ENCODE peak calls at places on chromosomes 3 and 15, in six cellular contexts. One of them, this sample, is unnamed.

GRCh38 chr3:105157766-105158085 is 209.0 kb upstream of the ALCAM start:
- DNase-seq in activated B cell treated with CpG ODN at 0.5 μM for 24 hours: no peak
- DNase-seq in CD14-positive monocyte: no peak
- DNase-seq in left lung: no peak
- DNase-seq in Calu3: no peak
- DNase-seq in A549: no peak
- DNase-seq in this sample: no peak

GRCh38 chr3:64853456-64853855 is 165.7 kb upstream of the ADAMTS9 start:
- DNase-seq in activated B cell treated with CpG ODN at 0.5 μM for 24 hours: no peak
- DNase-seq in CD14-positive monocyte: no peak
- DNase-seq in A549: no peak
- DNase-seq in Calu3: no peak
- DNase-seq in left lung: no peak
- DNase-seq in this sample: no peak

GRCh38 chr15:64287953-64288352 is 68.0 kb downstream of the CSNK1G1 start:
- DNase-seq in CD14-positive monocyte: no peak
- DNase-seq in Calu3: no peak
- DNase-seq in activated B cell treated with CpG ODN at 0.5 μM for 24 hours: no peak
- DNase-seq in left lung: no peak
- DNase-seq in A549: no peak
- DNase-seq in this sample: no peak

GRCh38 chr3:192875971-192876565 is 41.6 kb downstream of the MB21D2 start:
- DNase-seq in A549: no peak
- DNase-seq in left lung: no peak
- DNase-seq in activated B cell treated with CpG ODN at 0.5 μM for 24 hours: no peak
- DNase-seq in CD14-positive monocyte: no peak
- DNase-seq in Calu3: no peak
- DNase-seq in this sample: no peak

GRCh38 chr3:16606398-16606797 is 1.2 kb upstream of the DAZL start:
- DNase-seq in left lung: no peak
- DNase-seq in activated B cell treated with CpG ODN at 0.5 μM for 24 hours: no peak
- DNase-seq in CD14-positive monocyte: no peak
- DNase-seq in A549: no peak
- DNase-seq in Calu3: no peak
- DNase-seq in this sample: peak

GRCh38 chr3:99934984-99935797 is 117.5 kb downstream of the CMSS1 start:
- DNase-seq in activated B cell treated with CpG ODN at 0.5 μM for 24 hours: no peak
- DNase-seq in CD14-positive monocyte: no peak
- DNase-seq in A549: no peak
- DNase-seq in left lung: no peak
- DNase-seq in Calu3: no peak
- DNase-seq in this sample: no peak

GRCh38 chr3:76643620-76644019 is 396.3 kb upstream of the ROBO2 start:
- DNase-seq in left lung: no peak
- DNase-seq in CD14-positive monocyte: no peak
- DNase-seq in Calu3: no peak
- DNase-seq in activated B cell treated with CpG ODN at 0.5 μM for 24 hours: no peak
- DNase-seq in A549: no peak
- DNase-seq in this sample: no peak

GRCh38 chr3:115571413-115571812 is 51.9 kb upstream of the GAP43 start:
- DNase-seq in Calu3: no peak
- DNase-seq in CD14-positive monocyte: no peak
- DNase-seq in A549: no peak
- DNase-seq in activated B cell treated with CpG ODN at 0.5 μM for 24 hours: no peak
- DNase-seq in left lung: no peak
- DNase-seq in this sample: no peak

GRCh38 chr3:112633191-112633590 is 7.8 kb downstream of the CCDC80 start:
- DNase-seq in Calu3: no peak
- DNase-seq in left lung: no peak
- DNase-seq in A549: no peak
- DNase-seq in CD14-positive monocyte: no peak
- DNase-seq in activated B cell treated with CpG ODN at 0.5 μM for 24 hours: no peak
- DNase-seq in this sample: no peak

GRCh38 chr3:149245738-149246451 is 24.3 kb upstream of the CP start:
- DNase-seq in CD14-positive monocyte: no peak
- DNase-seq in left lung: no peak
- DNase-seq in A549: no peak
- DNase-seq in activated B cell treated with CpG ODN at 0.5 μM for 24 hours: no peak
- DNase-seq in Calu3: peak
- DNase-seq in this sample: no peak

GRCh38 chr15:53634517-53635106 is 124.9 kb downstream of the WDR72 start:
- DNase-seq in A549: no peak
- DNase-seq in left lung: no peak
- DNase-seq in activated B cell treated with CpG ODN at 0.5 μM for 24 hours: no peak
- DNase-seq in Calu3: no peak
- DNase-seq in CD14-positive monocyte: no peak
- DNase-seq in this sample: no peak

GRCh38 chr3:72354486-72354885 is 493.8 kb downstream of the SHQ1 start:
- DNase-seq in left lung: no peak
- DNase-seq in activated B cell treated with CpG ODN at 0.5 μM for 24 hours: no peak
- DNase-seq in A549: no peak
- DNase-seq in Calu3: no peak
- DNase-seq in CD14-positive monocyte: no peak
- DNase-seq in this sample: no peak

GRCh38 chr15:101065570-101066221 is 146.5 kb downstream of the LRRK1 start:
- DNase-seq in A549: no peak
- DNase-seq in activated B cell treated with CpG ODN at 0.5 μM for 24 hours: no peak
- DNase-seq in left lung: no peak
- DNase-seq in Calu3: no peak
- DNase-seq in CD14-positive monocyte: no peak
- DNase-seq in this sample: peak

GRCh38 chr3:183114779-183115178 is 15.5 kb upstream of the MCCC1 start:
- DNase-seq in A549: no peak
- DNase-seq in Calu3: no peak
- DNase-seq in activated B cell treated with CpG ODN at 0.5 μM for 24 hours: no peak
- DNase-seq in left lung: no peak
- DNase-seq in CD14-positive monocyte: no peak
- DNase-seq in this sample: no peak

GRCh38 chr3:32832193-32832592 is 14.4 kb downstream of the TRIM71 start:
- DNase-seq in Calu3: no peak
- DNase-seq in CD14-positive monocyte: no peak
- DNase-seq in A549: no peak
- DNase-seq in activated B cell treated with CpG ODN at 0.5 μM for 24 hours: no peak
- DNase-seq in left lung: no peak
- DNase-seq in this sample: no peak

GRCh38 chr3:167493240-167493639 is 19.4 kb upstream of the SERPINI2 start:
- DNase-seq in Calu3: peak
- DNase-seq in activated B cell treated with CpG ODN at 0.5 μM for 24 hours: no peak
- DNase-seq in left lung: no peak
- DNase-seq in CD14-positive monocyte: no peak
- DNase-seq in A549: peak
- DNase-seq in this sample: no peak
- TF ChIP-seq CTCF in Calu3: peak
- TF ChIP-seq CTCF in activated B cell treated with CpG ODN at 0.5 μM for 24 hours: no peak
- TF ChIP-seq CTCF in left lung: no peak
- TF ChIP-seq CTCF in CD14-positive monocyte: peak
- TF ChIP-seq CTCF in A549: no peak
- TF ChIP-seq CTCF in this sample: no peak

GRCh38 chr3:52983828-52984227 is 62.0 kb downstream of the SFMBT1 start:
- DNase-seq in Calu3: no peak
- DNase-seq in left lung: no peak
- DNase-seq in CD14-positive monocyte: no peak
- DNase-seq in activated B cell treated with CpG ODN at 0.5 μM for 24 hours: no peak
- DNase-seq in A549: no peak
- DNase-seq in this sample: no peak

GRCh38 chr3:52986049-52986448 is 59.8 kb downstream of the SFMBT1 start:
- DNase-seq in activated B cell treated with CpG ODN at 0.5 μM for 24 hours: no peak
- DNase-seq in left lung: no peak
- DNase-seq in Calu3: no peak
- DNase-seq in A549: no peak
- DNase-seq in CD14-positive monocyte: no peak
- DNase-seq in this sample: no peak

GRCh38 chr3:52990637-52991036 is 55.2 kb downstream of the SFMBT1 start:
- DNase-seq in activated B cell treated with CpG ODN at 0.5 μM for 24 hours: no peak
- DNase-seq in A549: no peak
- DNase-seq in CD14-positive monocyte: no peak
- DNase-seq in left lung: no peak
- DNase-seq in Calu3: no peak
- DNase-seq in this sample: no peak

GRCh38 chr3:52983336-52983807 is 62.5 kb downstream of the SFMBT1 start:
- DNase-seq in Calu3: no peak
- DNase-seq in A549: no peak
- DNase-seq in CD14-positive monocyte: no peak
- DNase-seq in left lung: no peak
- DNase-seq in activated B cell treated with CpG ODN at 0.5 μM for 24 hours: no peak
- DNase-seq in this sample: no peak

DNA sequence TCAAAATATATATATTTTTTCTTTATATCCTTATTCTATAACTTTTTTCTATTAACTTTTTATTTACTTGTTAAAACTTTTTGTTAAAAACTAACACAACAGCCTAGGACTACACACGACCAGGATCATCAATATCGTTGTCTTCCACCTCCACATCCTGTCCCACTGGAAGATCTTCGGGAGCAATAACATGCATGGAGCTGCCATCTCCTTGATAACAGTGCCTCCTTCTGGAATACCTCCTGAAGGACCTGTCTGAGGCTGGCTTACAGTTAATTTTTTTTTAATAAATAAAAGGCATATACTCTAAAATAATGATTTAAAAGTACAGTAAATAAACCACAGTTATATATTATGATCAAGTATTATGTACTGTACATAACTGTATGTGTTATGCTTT is 58.9 kb downstream of the SFMBT1 start:
- DNase-seq in A549: no peak
- DNase-seq in activated B cell treated with CpG ODN at 0.5 μM for 24 hours: no peak
- DNase-seq in CD14-positive monocyte: no peak
- DNase-seq in left lung: no peak
- DNase-seq in Calu3: no peak
- DNase-seq in this sample: no peak
- TF ChIP-seq CTCF in A549: peak
- TF ChIP-seq CTCF in activated B cell treated with CpG ODN at 0.5 μM for 24 hours: no peak
- TF ChIP-seq CTCF in CD14-positive monocyte: no peak
- TF ChIP-seq CTCF in left lung: no peak
- TF ChIP-seq CTCF in Calu3: no peak
- TF ChIP-seq CTCF in this sample: peak

GRCh38 chr3:132006605-132007204 is 28.1 kb downstream of the CPNE4 start:
- DNase-seq in left lung: peak
- DNase-seq in activated B cell treated with CpG ODN at 0.5 μM for 24 hours: no peak
- DNase-seq in CD14-positive monocyte: no peak
- DNase-seq in Calu3: peak
- DNase-seq in A549: peak
- DNase-seq in this sample: peak
- TF ChIP-seq CTCF in left lung: peak
- TF ChIP-seq CTCF in activated B cell treated with CpG ODN at 0.5 μM for 24 hours: no peak
- TF ChIP-seq CTCF in CD14-positive monocyte: peak
- TF ChIP-seq CTCF in Calu3: peak
- TF ChIP-seq CTCF in A549: peak
- TF ChIP-seq CTCF in this sample: peak

DNA sequence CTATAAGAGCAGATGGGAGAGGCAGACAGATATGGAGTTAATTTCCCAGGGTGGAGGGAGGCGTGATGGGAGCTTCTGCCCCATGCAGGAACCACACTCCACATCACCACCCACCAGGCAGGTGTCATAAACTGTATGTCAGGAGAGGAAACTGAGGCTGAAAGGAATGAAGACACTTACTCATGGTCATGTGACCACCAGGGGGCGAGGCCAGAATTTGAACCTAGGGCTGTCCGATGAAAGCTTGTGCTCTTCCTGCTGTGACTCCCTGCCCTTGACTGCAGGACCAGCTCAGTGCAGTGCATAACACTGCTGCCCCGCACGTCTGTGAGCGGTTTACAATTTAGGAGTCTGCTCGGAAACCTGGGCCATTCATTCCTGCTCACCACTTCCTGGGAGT is 28.8 kb downstream of the NUP210 start:
- DNase-seq in Calu3: no peak
- DNase-seq in CD14-positive monocyte: no peak
- DNase-seq in activated B cell treated with CpG ODN at 0.5 μM for 24 hours: no peak
- DNase-seq in A549: no peak
- DNase-seq in left lung: peak
- DNase-seq in this sample: peak
- TF ChIP-seq CTCF in Calu3: no peak
- TF ChIP-seq CTCF in CD14-positive monocyte: peak
- TF ChIP-seq CTCF in activated B cell treated with CpG ODN at 0.5 μM for 24 hours: no peak
- TF ChIP-seq CTCF in A549: peak
- TF ChIP-seq CTCF in left lung: no peak
- TF ChIP-seq CTCF in this sample: no peak

DNA sequence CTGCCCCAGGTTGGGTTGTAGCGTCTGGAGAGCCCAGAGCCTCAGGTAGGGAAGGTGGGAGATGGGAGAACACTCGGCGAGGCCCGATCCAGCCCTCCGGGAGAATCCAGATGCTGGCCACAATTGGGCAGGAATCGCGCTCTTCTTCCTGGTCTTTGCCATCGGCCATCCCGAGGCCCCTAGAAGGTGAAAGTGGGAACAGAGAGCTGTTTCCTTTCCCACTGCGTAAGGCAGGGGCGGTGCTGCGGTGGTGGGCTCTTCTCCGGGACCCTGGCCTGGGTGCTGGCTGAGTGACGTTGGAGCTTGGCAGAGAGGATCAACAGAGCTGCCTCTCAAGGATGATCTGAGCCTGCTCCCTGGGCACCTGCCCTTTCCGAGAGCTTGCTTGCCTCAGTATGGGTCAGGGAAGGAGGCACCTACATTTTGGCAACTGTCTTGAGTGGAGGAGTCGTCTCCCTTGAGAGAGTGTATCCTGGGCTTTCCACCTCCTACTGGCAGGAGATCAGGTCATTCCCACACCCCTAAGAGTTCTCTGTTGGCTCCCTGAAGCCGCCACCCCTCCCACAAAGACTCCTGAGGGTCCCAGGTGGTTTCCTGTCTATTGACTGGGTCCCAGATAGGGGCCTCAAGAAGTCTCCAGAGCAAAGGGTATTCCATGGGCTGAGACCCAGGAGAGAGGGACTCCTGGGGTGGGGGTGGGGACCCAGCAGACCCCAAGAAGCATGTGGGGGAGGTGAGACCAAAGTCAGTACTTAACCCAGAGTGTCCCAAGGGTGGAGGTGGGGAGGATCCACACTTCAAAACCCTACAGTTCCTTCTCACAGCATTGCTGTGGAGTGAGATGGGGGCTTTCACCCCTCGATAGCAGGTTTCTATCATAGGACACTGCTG is 1.6 kb downstream of the C15orf39 start:
- DNase-seq in A549: peak
- DNase-seq in CD14-positive monocyte: no peak
- DNase-seq in activated B cell treated with CpG ODN at 0.5 μM for 24 hours: no peak
- DNase-seq in Calu3: no peak
- DNase-seq in left lung: no peak
- DNase-seq in this sample: peak
- TF ChIP-seq CTCF in A549: no peak
- TF ChIP-seq CTCF in CD14-positive monocyte: no peak
- TF ChIP-seq CTCF in activated B cell treated with CpG ODN at 0.5 μM for 24 hours: no peak
- TF ChIP-seq CTCF in Calu3: no peak
- TF ChIP-seq CTCF in left lung: no peak
- TF ChIP-seq CTCF in this sample: no peak

GRCh38 chr15:33671456-33671855 is 296.8 kb upstream of the CHRM5 start:
- DNase-seq in CD14-positive monocyte: no peak
- DNase-seq in Calu3: no peak
- DNase-seq in activated B cell treated with CpG ODN at 0.5 μM for 24 hours: no peak
- DNase-seq in A549: no peak
- DNase-seq in left lung: no peak
- DNase-seq in this sample: no peak

GRCh38 chr15:33679065-33679464 is 289.2 kb upstream of the CHRM5 start:
- DNase-seq in CD14-positive monocyte: no peak
- DNase-seq in left lung: no peak
- DNase-seq in activated B cell treated with CpG ODN at 0.5 μM for 24 hours: no peak
- DNase-seq in Calu3: no peak
- DNase-seq in A549: no peak
- DNase-seq in this sample: no peak

GRCh38 chr15:33670567-33670966 is 297.7 kb upstream of the CHRM5 start:
- DNase-seq in Calu3: no peak
- DNase-seq in CD14-positive monocyte: no peak
- DNase-seq in A549: no peak
- DNase-seq in left lung: no peak
- DNase-seq in activated B cell treated with CpG ODN at 0.5 μM for 24 hours: no peak
- DNase-seq in this sample: no peak

GRCh38 chr15:33678606-33679005 is 289.7 kb upstream of the CHRM5 start:
- DNase-seq in CD14-positive monocyte: no peak
- DNase-seq in left lung: no peak
- DNase-seq in Calu3: no peak
- DNase-seq in activated B cell treated with CpG ODN at 0.5 μM for 24 hours: no peak
- DNase-seq in A549: no peak
- DNase-seq in this sample: no peak

GRCh38 chr15:33675246-33675645 is 293.1 kb upstream of the CHRM5 start:
- DNase-seq in left lung: no peak
- DNase-seq in A549: peak
- DNase-seq in CD14-positive monocyte: no peak
- DNase-seq in Calu3: no peak
- DNase-seq in activated B cell treated with CpG ODN at 0.5 μM for 24 hours: no peak
- DNase-seq in this sample: peak
- TF ChIP-seq CTCF in left lung: peak
- TF ChIP-seq CTCF in A549: peak
- TF ChIP-seq CTCF in CD14-positive monocyte: no peak
- TF ChIP-seq CTCF in Calu3: no peak
- TF ChIP-seq CTCF in activated B cell treated with CpG ODN at 0.5 μM for 24 hours: no peak
- TF ChIP-seq CTCF in this sample: peak

This sample was measured in osteoblast.